ENCODE peak calls at places on chromosomes 16 and 17, in seven cellular contexts. O, E, L, N, Y, F and K are unnamed samples.

GRCh38 chr17:79835953-79836951 is 3.0 kb downstream of the CBX4 start:
- DNase-seq in E (peak), Y (no peak), N (peak), L (no peak), F (no peak), O (no peak), K (peak)

GRCh38 chr16:17277981-17278381 is 192.8 kb downstream of the XYLT1 start:
- DNase-seq in L (peak), N (peak), O (no peak), Y (no peak), E (peak), F (no peak), K (peak)

GRCh38 chr16:1052791-1053521 is 19.6 kb upstream of the SSTR5 start:
- DNase-seq in E (no peak), L (no peak), Y (no peak), N (no peak), O (peak), F (no peak), K (no peak)

GRCh38 chr16:89598199-89598598 is 15.2 kb upstream of the DPEP1 start:
- DNase-seq in L (peak), N (peak), E (no peak), O (no peak), Y (no peak), F (no peak), K (no peak)

GRCh38 chr16:23064642-23065041 is 84.6 kb downstream of the USP31 start:
- DNase-seq in F (no peak), O (peak), E (no peak), N (no peak), Y (no peak), L (no peak), K (no peak)

GRCh38 chr17:16989953-16990860 is 18.3 kb upstream of the TNFRSF13B start:
- DNase-seq in Y (no peak), F (no peak), E (no peak), L (no peak), O (no peak), N (no peak), K (no peak)

GRCh38 chr16:23478566-23478965 is 25.6 kb upstream of the COG7 start:
- DNase-seq in E (no peak), N (no peak), L (no peak), Y (no peak), O (no peak), F (no peak), K (no peak)

GRCh38 chr17:67902531-67903231 is 77.4 kb downstream of the BPTF start:
- DNase-seq in F (no peak), O (no peak), Y (no peak), N (no peak), E (no peak), L (no peak), K (no peak)

GRCh38 chr16:3762080-3762750 is 44.9 kb upstream of the TRAP1 start:
- DNase-seq in E (no peak), N (no peak), Y (no peak), L (no peak), O (no peak), F (no peak), K (no peak)

GRCh38 chr17:69227536-69227935 is 1.1 kb downstream of the ABCA10 start:
- DNase-seq in L (no peak), N (no peak), Y (no peak), O (no peak), F (no peak), E (no peak), K (no peak)

GRCh38 chr17:836154-836553 is 54.0 kb downstream of the MRM3 start:
- DNase-seq in Y (no peak), F (no peak), N (no peak), O (peak), L (no peak), E (no peak), K (no peak)